ENCODE peak calls at places on chromosomes 4 and X, in eight cellular contexts. L, F, Q, S, H, O, D and Y are unnamed samples.
A peak's percentile ranks its signal among the peaks of the same experiment; 100 is the strongest.

GRCh38 chr4:16579866-16580265 is 318.6 kb downstream of the LDB2 start:
- DNase-seq in L (no peak), F (no peak), Q (no peak), S (no peak), H (no peak), O (no peak), D (no peak), Y (no peak)

GRCh38 chr4:165743422-165743821 is 129.6 kb upstream of the TLL1 start:
- DNase-seq in L (no peak), F (no peak), Q (no peak), S (no peak), H (no peak), O (no peak), D (no peak), Y (no peak)

GRCh38 chr4:67575232-67575888 is 16.8 kb downstream of the STAP1 start:
- DNase-seq in L (peak; percentile 49), F (no peak), Q (no peak), S (no peak), H (no peak), O (peak; percentile 71), D (no peak), Y (no peak)

GRCh38 chr4:153224474-153224873 is 20.2 kb downstream of the TRIM2 start:
- DNase-seq in L (no peak), F (no peak), Q (no peak), S (no peak), H (no peak), O (no peak), D (no peak), Y (no peak)

GRCh38 chr4:167802463-167803212 is 289.7 kb upstream of the ANXA10 start:
- DNase-seq in L (no peak), F (no peak), Q (no peak), S (no peak), H (no peak), O (no peak), D (no peak), Y (no peak)

GRCh38 chrX:47184486-47184885 is 9.1 kb upstream of the UBA1 start:
- DNase-seq in L (no peak), F (no peak), Q (no peak), S (no peak), H (no peak), O (no peak), D (no peak), Y (no peak)

GRCh38 chr4:3284734-3285557 is 7.9 kb upstream of the RGS12 start:
- DNase-seq in L (no peak), F (no peak), Q (peak; percentile 12), S (no peak), H (no peak), O (no peak), D (no peak), Y (no peak)

GRCh38 chr4:170868191-170868590 is 778.4 kb upstream of the AADAT start:
- DNase-seq in L (peak; percentile 66), F (no peak), Q (no peak), S (no peak), H (no peak), O (no peak), D (no peak), Y (no peak)

GRCh38 chr4:150366487-150366999 is 215.4 kb upstream of the MAB21L2 start:
- DNase-seq in L (no peak), F (no peak), Q (no peak), S (no peak), H (no peak), O (no peak), D (no peak), Y (no peak)

GRCh38 chrX:23195097-23195496 is 139.6 kb upstream of the PTCHD1 start:
- DNase-seq in L (no peak), F (no peak), Q (no peak), S (no peak), H (no peak), O (no peak), D (no peak), Y (no peak)

GRCh38 chr4:77473509-77473908 is 132.1 kb upstream of the CXCL13 start:
- DNase-seq in L (peak; percentile 50), F (no peak), Q (no peak), S (peak; percentile 4), H (no peak), O (peak; percentile 28), D (no peak), Y (no peak)

GRCh38 chr4:26576171-26576829 is 7.6 kb upstream of the TBC1D19 start:
- DNase-seq in L (no peak), F (no peak), Q (no peak), S (no peak), H (peak; percentile 12), O (no peak), D (no peak), Y (no peak)

GRCh38 chrX:119502727-119503483 is 34.7 kb downstream of the SLC25A5 start:
- DNase-seq in L (peak; percentile 74), F (peak; percentile 67), Q (no peak), S (no peak), H (no peak), O (no peak), D (peak; percentile 78), Y (peak; percentile 31)

GRCh38 chrX:74259879-74260491 is 44.0 kb upstream of the ZCCHC13 start:
- DNase-seq in L (no peak), F (no peak), Q (no peak), S (no peak), H (no peak), O (no peak), D (no peak), Y (no peak)

GRCh38 chr4:40283413-40283812 is 51.7 kb upstream of the CHRNA9 start:
- DNase-seq in L (peak; percentile 22), F (no peak), Q (no peak), S (no peak), H (no peak), O (no peak), D (no peak), Y (no peak)

GRCh38 chrX:17923546-17923945 is 62.4 kb upstream of the RAI2 start:
- DNase-seq in L (no peak), F (no peak), Q (no peak), S (no peak), H (no peak), O (peak; percentile 1), D (no peak), Y (no peak)

GRCh38 chr4:71648923-71649322 is 135.0 kb downstream of the GC start:
- DNase-seq in L (peak; percentile 11), F (no peak), Q (no peak), S (no peak), H (no peak), O (no peak), D (no peak), Y (no peak)

GRCh38 chr4:89860971-89861370 is 24.0 kb upstream of the SNCA start:
- DNase-seq in L (no peak), F (no peak), Q (no peak), S (no peak), H (no peak), O (no peak), D (no peak), Y (no peak)

DNA sequence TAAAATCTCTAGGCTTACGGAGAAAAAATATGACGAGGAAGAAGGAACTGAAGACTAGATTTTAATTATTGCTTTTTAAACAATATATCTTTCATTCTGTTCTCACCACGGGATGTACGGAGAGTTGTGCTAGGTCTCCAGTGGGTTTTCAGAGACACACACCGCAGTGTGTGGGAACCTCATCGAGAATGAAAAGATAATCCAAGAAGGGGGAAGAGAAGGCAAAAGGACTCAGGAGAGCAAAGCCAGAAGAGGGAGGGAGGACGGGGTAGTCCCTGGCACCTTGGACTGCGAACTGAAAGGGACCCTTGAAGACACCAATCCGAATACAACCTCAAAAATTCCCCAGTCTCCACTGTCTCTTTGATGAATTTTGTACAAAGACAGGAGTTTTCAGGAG is 907 bp upstream of the LEF1 start:
- DNase-seq in L (no peak), F (no peak), Q (no peak), S (no peak), H (no peak), O (no peak), D (no peak), Y (no peak)
- H3K4me3 ChIP-seq in L (no peak overlapping the region), F (no peak overlapping the region), Q (no peak overlapping the region), S (no peak overlapping the region), H (no peak overlapping the region), O (no peak overlapping the region), D (no peak overlapping the region), Y (no peak overlapping the region)

DNA sequence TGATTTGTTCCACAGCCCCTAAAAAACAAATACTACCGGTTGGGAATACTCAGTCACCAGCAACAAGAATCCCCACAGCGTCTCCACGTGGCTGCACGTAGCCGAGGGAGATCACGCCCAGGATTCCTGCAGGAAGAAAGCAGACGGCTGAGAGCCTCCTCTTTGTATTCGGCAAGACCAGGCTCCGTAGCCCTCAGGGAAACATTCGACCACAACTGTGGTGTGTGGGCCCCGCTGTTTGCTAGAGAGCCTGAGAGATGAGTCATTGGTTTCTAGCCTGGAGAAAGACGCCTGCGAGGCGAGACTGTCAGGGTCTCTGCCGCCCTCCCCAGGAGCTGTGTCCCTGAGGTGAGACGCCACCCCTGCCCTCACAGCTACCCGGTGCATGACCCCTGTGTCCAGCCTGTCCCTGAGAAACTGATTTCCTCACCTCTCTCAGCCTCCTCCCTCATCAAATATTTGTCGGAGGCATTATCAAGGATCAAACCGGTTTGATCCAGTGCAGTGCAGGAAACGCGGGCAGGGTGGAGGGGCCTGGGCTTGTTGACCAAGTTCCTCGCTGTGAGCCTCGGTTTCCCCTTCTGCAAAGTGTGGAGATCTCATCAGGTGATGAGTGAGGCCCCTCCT is 4.7 kb upstream of the S100P start:
- DNase-seq in L (peak; percentile 91), F (no peak), Q (no peak), S (no peak), H (no peak), O (peak; percentile 99), D (peak; percentile 77), Y (peak; percentile 87)
- H3K4me3 ChIP-seq in L (no peak overlapping the region), F (no peak overlapping the region), Q (no peak overlapping the region), S (peak overlapping the region; percentile 8), H (no peak overlapping the region), O (peak overlapping the region; percentile 32), D (no peak overlapping the region), Y (no peak overlapping the region)

GRCh38 chrX:40009890-40010289 is 87.9 kb downstream of the BCOR start:
- DNase-seq in L (no peak), F (no peak), Q (no peak), S (no peak), H (no peak), O (no peak), D (no peak), Y (no peak)

GRCh38 chrX:40011483-40012038 is 86.2 kb downstream of the BCOR start:
- DNase-seq in L (no peak), F (no peak), Q (no peak), S (no peak), H (no peak), O (peak; percentile 29), D (no peak), Y (no peak)

GRCh38 chrX:40009462-40009851 is 88.3 kb downstream of the BCOR start:
- DNase-seq in L (no peak), F (no peak), Q (no peak), S (no peak), H (no peak), O (peak; percentile 42), D (no peak), Y (no peak)

GRCh38 chrX:40012039-40012799 is 85.5 kb downstream of the BCOR start:
- DNase-seq in L (peak; percentile 27), F (peak; percentile 47), Q (no peak), S (no peak), H (peak; percentile 30), O (peak; percentile 70), D (no peak), Y (peak; percentile 40)

GRCh38 chrX:40010550-40011364 is 87.0 kb downstream of the BCOR start:
- DNase-seq in L (no peak), F (no peak), Q (no peak), S (no peak), H (no peak), O (peak; percentile 88), D (no peak), Y (no peak)
- H3K4me3 ChIP-seq in L (no peak overlapping the region), F (no peak overlapping the region), Q (no peak overlapping the region), S (no peak overlapping the region), H (no peak overlapping the region), O (no peak overlapping the region), D (no peak overlapping the region), Y (no peak overlapping the region)

GRCh38 chrX:21658152-21658737 is at the start of gene KLHL34:
- DNase-seq in L (no peak), F (peak; percentile 47), Q (no peak), S (no peak), H (no peak), O (no peak), D (no peak), Y (no peak)
- H3K4me3 ChIP-seq in L (no peak within 1 kb of the TSS), F (peak within 1 kb of the TSS; percentile 47), Q (peak within 1 kb of the TSS; percentile 38), S (peak within 1 kb of the TSS; percentile 43), H (peak within 1 kb of the TSS; percentile 49), O (no peak within 1 kb of the TSS), D (no peak within 1 kb of the TSS), Y (peak within 1 kb of the TSS; percentile 18)